ENCODE peak calls at places on chromosomes 13 and 19, in eight cellular contexts. C is stomach; Q is cardiac muscle cell; E is suprapubic skin; I is aorta; B is psoas muscle; R is body of pancreas; K is CD4-positive, alpha-beta memory T cell. D is an unnamed sample.
A peak's percentile ranks its signal among the peaks of the same experiment; 100 is the strongest.

GRCh38 chr19:47322048-47322447 is 9.9 kb upstream of the C5AR2 start:
- DNase-seq in I (no peak), K (no peak), C (no peak), Q (no peak), B (no peak), E (no peak), R (no peak), D (no peak)

GRCh38 chr13:37342205-37342604 is 236.7 kb upstream of the CSNK1A1L start:
- DNase-seq in E (no peak), R (no peak), C (no peak), I (no peak), B (no peak), K (no peak), Q (no peak), D (no peak)

GRCh38 chr19:28980236-28980868 is 232.6 kb downstream of the UQCRFS1 start:
- DNase-seq in K (no peak), I (no peak), C (no peak), Q (peak; percentile 28), R (no peak), E (no peak), B (no peak), D (peak; percentile 70)

GRCh38 chr13:107057028-107057427 is 489.1 kb upstream of the ARGLU1 start:
- DNase-seq in B (no peak), E (no peak), Q (no peak), R (no peak), I (no peak), K (no peak), C (no peak), D (no peak)

GRCh38 chr13:102128216-102128800 is 273.5 kb downstream of the FGF14 start:
- DNase-seq in C (no peak), K (no peak), Q (no peak), E (no peak), B (no peak), I (no peak), R (no peak), D (no peak)

GRCh38 chr19:16497837-16498236 is 1.6 kb downstream of the C19orf44 start:
- DNase-seq in B (no peak), Q (no peak), I (no peak), C (no peak), E (no peak), R (no peak), K (no peak), D (no peak)

GRCh38 chr13:80251403-80251802 is 89.5 kb downstream of the SPRY2 start:
- DNase-seq in B (no peak), C (no peak), K (no peak), I (no peak), Q (peak; percentile 21), R (no peak), E (no peak), D (peak; percentile 11)

GRCh38 chr13:110625771-110626321 is 10.5 kb downstream of the NAXD start:
- DNase-seq in Q (no peak), E (no peak), R (no peak), C (peak; percentile 77), K (no peak), I (no peak), B (no peak), D (no peak)

GRCh38 chr19:56109216-56109615 is 11.9 kb downstream of the ZNF787 start:
- DNase-seq in R (no peak), I (no peak), C (no peak), B (no peak), Q (no peak), E (no peak), K (no peak), D (no peak)

GRCh38 chr19:39765091-39766076 is 13.3 kb upstream of the LEUTX start:
- DNase-seq in Q (peak; percentile 72), E (no peak), I (no peak), K (peak; percentile 16), C (peak; percentile 44), B (peak; percentile 27), R (peak; percentile 36), D (peak; percentile 88)

GRCh38 chr19:19460761-19461265 is 54.5 kb downstream of the TSSK6 start:
- DNase-seq in Q (peak; percentile 57), I (peak; percentile 87), R (peak; percentile 43), E (peak; percentile 87), C (peak; percentile 40), K (peak; percentile 60), B (peak; percentile 71), D (peak; percentile 76)

GRCh38 chr19:6061420-6062130 is 48.7 kb downstream of the RFX2 start:
- DNase-seq in B (peak; percentile 28), C (no peak), E (no peak), Q (no peak), R (no peak), K (no peak), I (peak; percentile 77), D (no peak)

GRCh38 chr13:97387487-97388353 is 46.2 kb upstream of the RAP2A start:
- DNase-seq in B (no peak), I (no peak), E (no peak), R (no peak), C (no peak), Q (no peak), K (no peak), D (no peak)

GRCh38 chr13:97386832-97387486 is 47.0 kb upstream of the RAP2A start:
- DNase-seq in C (no peak), E (no peak), B (no peak), K (no peak), R (peak; percentile 23), Q (no peak), I (peak; percentile 75), D (no peak)

GRCh38 chr13:97385146-97385545 is 48.8 kb upstream of the RAP2A start:
- DNase-seq in B (no peak), Q (peak; percentile 32), C (no peak), E (no peak), R (no peak), I (no peak), K (no peak), D (no peak)

GRCh38 chr13:97384366-97384765 is 49.6 kb upstream of the RAP2A start:
- DNase-seq in K (no peak), C (no peak), E (no peak), B (no peak), I (no peak), Q (no peak), R (no peak), D (no peak)

DNA sequence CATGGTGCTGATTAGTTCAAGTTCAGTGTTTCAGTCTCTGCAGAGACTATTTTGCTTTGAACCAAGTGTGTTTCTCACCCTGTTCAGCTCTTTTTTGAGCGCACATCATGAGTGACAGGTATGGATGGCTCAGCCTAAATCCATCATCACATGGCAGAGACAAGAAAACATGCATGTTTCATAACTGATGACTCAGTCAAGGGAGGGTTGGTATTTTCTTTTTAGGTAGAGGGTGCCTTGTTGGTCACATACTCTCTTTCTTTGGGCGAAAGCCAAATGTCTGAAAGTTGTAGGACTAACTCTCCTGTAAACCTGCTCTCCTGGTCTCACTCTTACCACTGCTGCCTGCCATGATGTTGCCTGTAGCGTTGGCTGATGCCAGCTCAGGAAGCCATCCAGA is 48.1 kb upstream of the RAP2A start:
- DNase-seq in Q (no peak), C (no peak), R (no peak), K (no peak), E (no peak), B (no peak), I (no peak), D (no peak)
- H3K4me1 ChIP-seq in Q (peaks cover 12% of the 10 kb centered on the region), C (no peaks in the 10 kb centered on the region), R (no peaks in the 10 kb centered on the region), K (peaks cover 4% of the 10 kb centered on the region), E (peaks cover 10% of the 10 kb centered on the region), B (no peaks in the 10 kb centered on the region), I (peaks cover 3% of the 10 kb centered on the region), D (no peaks in the 10 kb centered on the region)

DNA sequence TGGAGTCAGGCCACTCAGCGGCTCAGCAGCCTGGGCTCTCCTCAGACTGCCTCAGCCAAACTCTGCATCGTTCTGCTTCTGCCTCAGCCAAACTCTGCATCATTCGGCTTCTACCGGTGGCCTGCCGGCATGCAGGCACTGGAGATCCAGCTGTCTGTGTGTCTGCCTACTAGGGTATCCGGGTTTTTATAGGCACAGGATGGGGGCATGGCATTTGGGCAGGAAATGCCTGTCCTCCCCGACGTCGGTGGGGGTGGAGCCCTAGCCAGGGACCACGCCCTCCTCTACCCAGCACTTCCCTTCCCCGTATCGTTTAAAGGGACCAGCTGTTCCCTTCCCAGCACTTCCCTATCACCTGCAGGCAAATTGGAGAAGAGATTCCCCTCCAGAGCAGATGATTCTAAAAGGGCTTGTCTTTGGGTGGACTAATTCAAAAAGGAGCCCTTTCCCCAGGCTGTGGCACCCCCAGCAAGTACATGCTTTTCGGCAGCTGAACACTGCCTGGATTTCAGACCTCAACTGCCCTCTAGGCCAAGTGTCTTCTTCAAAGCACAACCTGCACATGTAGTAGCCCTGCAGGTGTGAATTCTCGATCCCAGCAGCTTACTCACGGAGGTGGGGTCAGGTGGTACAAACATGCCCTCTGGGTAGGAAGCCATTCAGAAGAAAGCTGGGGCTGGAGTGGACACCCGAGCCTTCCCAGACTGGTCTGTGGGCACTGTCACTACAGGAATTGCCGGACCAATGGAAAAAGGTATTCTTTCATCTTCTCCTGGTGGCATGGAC is 25.5 kb upstream of the GPR12 start:
- DNase-seq in E (peak; percentile 81), I (peak; percentile 76), K (peak; percentile 50), R (peak; percentile 30), B (peak; percentile 44), Q (no peak), C (peak; percentile 28), D (peak; percentile 79)
- H3K4me3 ChIP-seq in E (peak overlapping the region; percentile 20), I (no peak overlapping the region), K (peak overlapping the region; percentile 49), R (no peak overlapping the region), B (no peak overlapping the region), Q (no peak overlapping the region), C (peak overlapping the region; percentile 33), D (peak overlapping the region; percentile 72)

GRCh38 chr19:48364564-48365363 is 597 bp downstream of the SYNGR4 start:
- DNase-seq in I (no peak), B (peak; percentile 22), K (no peak), E (no peak), Q (no peak), R (no peak), C (no peak), D (no peak)

GRCh38 chr19:48361912-48362311 is 1.8 kb downstream of the TMEM143 start:
- DNase-seq in E (no peak), I (no peak), K (no peak), B (no peak), C (no peak), R (no peak), Q (no peak), D (no peak)

GRCh38 chr19:48363810-48364563 is at the start of the genes SYNGR4 and TMEM143:
- DNase-seq in R (peak; percentile 100), B (peak; percentile 99), I (peak; percentile 99), K (peak; percentile 99), E (peak; percentile 99), Q (peak; percentile 100), C (peak; percentile 98), D (peak; percentile 100)

GRCh38 chr19:48362716-48363499 is 832 bp downstream of the TMEM143 start:
- DNase-seq in E (peak; percentile 95), B (peak; percentile 95), Q (peak; percentile 96), R (peak; percentile 98), I (peak; percentile 98), K (peak; percentile 82), C (peak; percentile 96), D (peak; percentile 98)

GRCh38 chr19:48363500-48363809 is 285 bp downstream of the TMEM143 start:
- DNase-seq in E (no peak), B (no peak), C (no peak), R (no peak), Q (no peak), K (no peak), I (peak; percentile 82), D (peak; percentile 38)
- H3K4me1 ChIP-seq in E (peaks cover 12% of the 10 kb centered on the region), B (peaks cover 4% of the 10 kb centered on the region), C (peaks cover 20% of the 10 kb centered on the region), R (peaks cover 21% of the 10 kb centered on the region), Q (peaks cover 4% of the 10 kb centered on the region), K (peaks cover 17% of the 10 kb centered on the region), I (no peaks in the 10 kb centered on the region), D (no peaks in the 10 kb centered on the region)

GRCh38 chr19:14556662-14557188 is 15.1 kb downstream of the NDUFB7 start:
- DNase-seq in R (peak; percentile 76), E (no peak), C (peak; percentile 78), K (peak; percentile 64), B (peak; percentile 82), Q (peak; percentile 85), I (peak; percentile 93), D (peak; percentile 93)
- H3K4me3 ChIP-seq in R (no peak overlapping the region), E (peak overlapping the region; percentile 13), C (no peak overlapping the region), K (no peak overlapping the region), B (peak overlapping the region; percentile 33), Q (no peak overlapping the region), I (no peak overlapping the region), D (no peak overlapping the region)

D was measured in GM23338.